ENCODE peak calls at places on chromosomes 16 and 17, in six cellular contexts. S is ovary, I is H9, X is PC-9, Y is endothelial cell of umbilical vein, J is A549. R is an unnamed sample.

GRCh38 chr17:44187131-44187899 is 543 bp downstream of the TMUB2 start:
- DNase-seq in S (no peak), I (no peak), X (peak; percentile 42), Y (peak; percentile 34), J (no peak), R (no peak)

GRCh38 chr17:41919165-41919817 is 540 bp upstream of the ACLY start:
- DNase-seq in S (no peak), I (peak; percentile 92), X (peak; percentile 65), Y (no peak), J (no peak), R (no peak)

GRCh38 chr17:27504188-27504995 is 48.1 kb downstream of the KSR1 start:
- DNase-seq in S (no peak), I (no peak), X (no peak), Y (no peak), J (no peak), R (no peak)

GRCh38 chr17:69287168-69287567 is 39.8 kb downstream of the ABCA5 start:
- DNase-seq in S (no peak), I (no peak), X (no peak), Y (no peak), J (peak; percentile 24), R (no peak)

GRCh38 chr17:62703776-62704380 is 76.4 kb downstream of the MRC2 start:
- DNase-seq in S (peak; percentile 84), I (peak; percentile 92), X (no peak), Y (peak; percentile 44), J (peak; percentile 74), R (peak; percentile 31)

GRCh38 chr17:18323007-18323406 is 7.9 kb downstream of the SMCR8 start:
- DNase-seq in S (no peak), I (no peak), X (no peak), Y (no peak), J (peak; percentile 45), R (no peak)

GRCh38 chr17:27956601-27957445 is 63.7 kb upstream of the LYRM9 start:
- DNase-seq in S (no peak), I (no peak), X (no peak), Y (no peak), J (no peak), R (no peak)

GRCh38 chr17:74042744-74043486 is 160.6 kb upstream of the RPL38 start:
- DNase-seq in S (no peak), I (no peak), X (peak; percentile 70), Y (no peak), J (peak; percentile 85), R (no peak)

GRCh38 chr17:78789663-78790181 is 7.6 kb upstream of the CYTH1 start:
- DNase-seq in S (no peak), I (no peak), X (no peak), Y (no peak), J (no peak), R (peak; percentile 82)

GRCh38 chr17:72392056-72393010 is 271.5 kb downstream of the SOX9 start:
- DNase-seq in S (no peak), I (no peak), X (no peak), Y (no peak), J (peak; percentile 78), R (no peak)

GRCh38 chr17:78341559-78342437 is 18.1 kb downstream of the SOCS3 start:
- DNase-seq in S (peak; percentile 88), I (peak; percentile 72), X (peak; percentile 60), Y (peak; percentile 43), J (peak; percentile 77), R (no peak)

GRCh38 chr17:40317880-40318834 is 9.2 kb downstream of the RARA start:
- DNase-seq in S (peak; percentile 94), I (peak; percentile 98), X (peak; percentile 88), Y (peak; percentile 96), J (peak; percentile 98), R (peak; percentile 90)

GRCh38 chr16:2189252-2189893 is 7.0 kb downstream of the CASKIN1 start:
- DNase-seq in S (no peak), I (no peak), X (no peak), Y (no peak), J (no peak), R (no peak)

GRCh38 chr17:39152134-39152884 is 872 bp upstream of the PLXDC1 start:
- DNase-seq in S (peak; percentile 66), I (no peak), X (no peak), Y (no peak), J (no peak), R (peak; percentile 39)

GRCh38 chr17:1730345-1731193 is 6.1 kb downstream of the WDR81 start:
- DNase-seq in S (peak; percentile 98), I (no peak), X (no peak), Y (no peak), J (no peak), R (peak; percentile 7)

GRCh38 chr17:17761894-17762781 is 74.6 kb downstream of the SREBF1 start:
- DNase-seq in S (no peak), I (no peak), X (peak; percentile 28), Y (no peak), J (no peak), R (no peak)

GRCh38 chr17:77867976-77868713 is 90.4 kb upstream of the TNRC6C start:
- DNase-seq in S (no peak), I (no peak), X (no peak), Y (no peak), J (no peak), R (no peak)

GRCh38 chr17:7982171-7982570 is 20.2 kb upstream of the GUCY2D start:
- DNase-seq in S (no peak), I (peak; percentile 12), X (peak; percentile 43), Y (no peak), J (no peak), R (no peak)

GRCh38 chr17:1174490-1174889 is 5.3 kb downstream of the ABR start:
- DNase-seq in S (no peak), I (no peak), X (no peak), Y (no peak), J (no peak), R (no peak)

GRCh38 chr17:10156579-10157488 is 41.6 kb downstream of the GAS7 start:
- DNase-seq in S (no peak), I (no peak), X (no peak), Y (no peak), J (no peak), R (no peak)

GRCh38 chr16:30986129-30986991 is 1.4 kb downstream of the HSD3B7 start:
- DNase-seq in S (no peak), I (no peak), X (peak; percentile 32), Y (no peak), J (no peak), R (no peak)

GRCh38 chr17:77010667-77011066 is 130.1 kb upstream of the SEC14L1 start:
- DNase-seq in S (no peak), I (no peak), X (no peak), Y (no peak), J (no peak), R (no peak)

GRCh38 chr17:82424001-82424862 is 5.8 kb upstream of the OGFOD3 start:
- DNase-seq in S (no peak), I (peak; percentile 69), X (no peak), Y (no peak), J (peak; percentile 60), R (peak; percentile 36)

GRCh38 chr17:81493198-81494038 is 19.2 kb downstream of the ACTG1 start:
- DNase-seq in S (no peak), I (peak; percentile 63), X (no peak), Y (no peak), J (no peak), R (no peak)

DNA sequence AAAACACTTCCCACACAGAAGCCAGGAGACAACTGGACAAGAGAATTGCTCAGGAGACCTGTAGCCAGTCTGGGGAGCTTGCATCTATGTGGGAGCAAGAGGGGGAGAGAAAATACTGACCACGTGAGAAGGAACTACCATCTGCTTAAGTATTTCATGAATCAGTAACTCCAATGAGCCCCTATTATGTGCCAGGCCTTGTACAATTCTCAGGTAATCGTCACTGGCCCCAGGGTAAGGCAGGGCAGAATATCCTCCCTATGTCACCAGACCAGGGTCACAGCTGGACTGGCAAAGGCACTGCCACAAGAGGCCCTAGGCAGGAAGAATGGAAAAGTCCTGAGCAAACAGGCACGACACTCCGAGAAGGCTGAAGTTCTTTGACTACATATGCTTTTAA is 25.9 kb downstream of the USP7 start:
- DNase-seq in S (no peak), I (no peak), X (peak; percentile 72), Y (no peak), J (no peak), R (no peak)
- H3K4me1 ChIP-seq in S (peaks cover 22% of the 10 kb centered on the region), I (no peaks in the 10 kb centered on the region), X (peaks cover 26% of the 10 kb centered on the region), Y (no peaks in the 10 kb centered on the region), J (peaks cover 11% of the 10 kb centered on the region), R (peaks cover 40% of the 10 kb centered on the region)

DNA sequence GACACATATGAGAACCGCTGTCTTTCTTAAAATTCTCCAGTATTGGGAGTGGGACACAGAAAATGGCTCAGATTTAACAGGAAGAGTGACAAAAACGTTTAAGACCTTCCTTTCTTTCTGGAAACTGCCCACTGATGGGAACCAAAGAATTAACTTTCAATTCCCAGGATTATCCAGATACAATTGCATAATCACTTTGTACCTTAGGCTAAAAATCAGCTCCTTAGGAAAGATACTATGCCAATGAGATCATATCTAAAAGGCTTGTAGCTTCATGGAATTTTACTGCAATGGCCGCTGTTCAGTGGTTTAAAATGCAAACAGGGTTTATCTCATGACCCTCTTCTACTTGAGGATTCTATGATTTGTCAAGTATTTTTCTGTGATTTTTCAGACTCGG is 31.4 kb upstream of the ERN1 start:
- DNase-seq in S (no peak), I (no peak), X (no peak), Y (no peak), J (no peak), R (no peak)
- H3K27ac ChIP-seq in S (no peak overlapping the region), I (no peak overlapping the region), X (no peak overlapping the region), Y (no peak overlapping the region), J (no peak overlapping the region), R (no peak overlapping the region)

DNA sequence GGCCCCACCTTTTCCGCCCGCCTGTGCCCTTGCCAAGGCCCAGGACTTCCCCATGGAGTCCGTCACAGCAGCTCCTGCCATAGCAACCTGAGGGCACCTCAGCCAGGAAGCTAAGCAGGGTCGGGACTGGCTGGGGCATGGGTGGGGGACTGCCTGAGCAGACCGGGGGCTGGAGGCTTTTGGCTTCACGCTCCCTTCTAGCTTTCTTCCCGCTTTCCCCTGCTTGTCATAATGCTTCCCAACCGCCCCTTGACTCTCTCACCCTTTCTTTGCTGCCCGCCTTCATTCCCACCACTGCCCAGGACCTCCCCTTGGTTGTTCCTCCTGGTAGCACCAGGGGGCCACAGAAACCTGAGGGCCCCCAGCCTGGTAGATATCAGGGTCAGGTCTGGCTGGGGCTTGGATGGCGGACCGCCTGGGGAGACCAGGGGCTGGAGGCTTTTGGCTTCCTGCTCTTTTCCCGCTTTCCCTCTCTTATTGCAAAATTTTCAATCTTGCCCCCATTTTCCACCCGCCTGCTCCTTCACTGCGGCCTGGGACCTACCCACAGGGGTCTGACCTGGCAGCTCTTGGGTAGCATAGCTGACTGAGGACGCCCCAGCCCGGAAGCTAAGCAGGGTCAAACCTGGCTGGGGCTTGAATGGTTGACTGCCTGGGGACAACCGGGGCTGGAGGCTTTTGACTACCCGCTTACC is 2287.7 kb downstream of the TP53TG3F start:
- DNase-seq in S (no peak), I (no peak), X (no peak), Y (no peak), J (no peak), R (no peak)
- H3K9me3 ChIP-seq in S (no peaks in the 10 kb centered on the region), I (peaks cover 98% of the 10 kb centered on the region), X (no peaks in the 10 kb centered on the region), Y (peaks cover 2% of the 10 kb centered on the region), J (no peaks in the 10 kb centered on the region), R (no peaks in the 10 kb centered on the region)

DNA sequence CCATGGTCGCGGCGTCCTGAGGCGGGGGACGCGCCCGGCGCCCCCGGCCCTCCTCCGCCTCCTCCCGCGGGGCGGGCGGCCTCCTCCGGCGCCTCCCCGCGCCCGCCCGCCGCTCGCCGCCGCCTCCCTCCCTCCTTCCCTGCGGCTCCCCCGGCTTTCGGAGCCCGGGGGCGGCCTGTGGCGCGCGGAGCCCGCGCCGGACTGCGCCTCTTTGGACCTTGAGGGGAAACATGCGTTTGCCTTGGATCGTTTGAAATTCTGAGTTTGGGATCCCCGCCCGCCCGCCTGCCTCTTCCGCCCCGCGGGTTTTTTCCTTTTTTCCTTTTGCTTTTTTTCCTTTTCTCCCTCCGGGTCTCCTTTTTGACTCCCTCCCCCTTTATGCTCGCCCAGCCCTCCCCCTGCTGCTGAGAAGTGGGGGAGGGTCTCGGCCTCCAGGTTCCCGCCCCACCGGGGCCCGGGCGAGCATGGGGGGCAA is 421 bp downstream of the ZNRF1 start:
- DNase-seq in S (peak; percentile 76), I (no peak), X (no peak), Y (no peak), J (no peak), R (no peak)
- H3K4me1 ChIP-seq in S (peaks cover 1% of the 10 kb centered on the region), I (peaks cover 3% of the 10 kb centered on the region), X (peaks cover 55% of the 10 kb centered on the region), Y (peaks cover 21% of the 10 kb centered on the region), J (peaks cover 21% of the 10 kb centered on the region), R (peaks cover 5% of the 10 kb centered on the region)

R was measured in naive thymus-derived CD4-positive, alpha-beta T cell.